ENCODE peak calls at places on chromosomes 16 and 17, in five cellular contexts. A, B, X, D and V are unnamed samples.

GRCh38 chr17:32909787-32910369 is 18.1 kb upstream of the TMEM98 start:
- DNase-seq in A (peak), B (peak), X (peak), D (peak), V (peak)

GRCh38 chr17:17071531-17072360 is 29.5 kb downstream of the MPRIP start:
- DNase-seq in A (peak), B (no peak), X (no peak), D (no peak), V (peak)

GRCh38 chr16:69150146-69150865 is 17.9 kb downstream of the UTP4 start:
- DNase-seq in A (peak), B (peak), X (peak), D (peak), V (peak)

GRCh38 chr17:3531266-3532101 is 26.1 kb downstream of the TRPV3 start:
- DNase-seq in A (no peak), B (no peak), X (no peak), D (no peak), V (no peak)

GRCh38 chr16:73151225-73151624 is 103.3 kb upstream of the ZFHX3 start:
- DNase-seq in A (no peak), B (no peak), X (no peak), D (peak), V (no peak)

GRCh38 chr16:55001931-55002330 is 71.3 kb downstream of the IRX5 start:
- DNase-seq in A (no peak), B (peak), X (no peak), D (no peak), V (peak)

GRCh38 chr16:7689234-7689633 is 356.6 kb downstream of the RBFOX1 start:
- DNase-seq in A (no peak), B (no peak), X (no peak), D (peak), V (no peak)

GRCh38 chr16:30041841-30042240 is 10.8 kb upstream of the TLCD3B start:
- DNase-seq in A (no peak), B (peak), X (no peak), D (no peak), V (peak)

GRCh38 chr17:44308865-44309264 is 464 bp downstream of the RUNDC3A start:
- DNase-seq in A (peak), B (no peak), X (no peak), D (no peak), V (no peak)

GRCh38 chr16:68509381-68509780 is 29.7 kb upstream of the ZFP90 start:
- DNase-seq in A (no peak), B (no peak), X (no peak), D (no peak), V (no peak)

GRCh38 chr17:13601776-13602551 is at the start of gene HS3ST3A1:
- DNase-seq in A (peak), B (peak), X (no peak), D (peak), V (no peak)

GRCh38 chr16:57834936-57835335 is 32.6 kb upstream of the KIFC3 start:
- DNase-seq in A (no peak), B (no peak), X (no peak), D (no peak), V (peak)

GRCh38 chr17:6681671-6682070 is 30.1 kb downstream of the C17orf100 start:
- DNase-seq in A (no peak), B (no peak), X (no peak), D (no peak), V (peak)

GRCh38 chr16:50067290-50067853 is 1.6 kb downstream of the HEATR3 start:
- DNase-seq in A (peak), B (peak), X (peak), D (peak), V (peak)

GRCh38 chr16:14013571-14014283 is 57.4 kb upstream of the MRTFB start:
- DNase-seq in A (no peak), B (peak), X (no peak), D (peak), V (peak)

GRCh38 chr16:14015461-14015860 is 55.7 kb upstream of the MRTFB start:
- DNase-seq in A (no peak), B (no peak), X (no peak), D (no peak), V (no peak)

GRCh38 chr16:14015017-14015416 is 56.1 kb upstream of the MRTFB start:
- DNase-seq in A (no peak), B (peak), X (no peak), D (peak), V (no peak)

GRCh38 chr16:14014284-14014625 is 56.9 kb upstream of the MRTFB start:
- DNase-seq in A (no peak), B (no peak), X (no peak), D (no peak), V (peak)

GRCh38 chr16:14015948-14016347 is 55.2 kb upstream of the MRTFB start:
- DNase-seq in A (no peak), B (peak), X (no peak), D (no peak), V (peak)
- TF ChIP-seq CTCF in A (no peak), B (no peak), X (no peak), D (no peak), V (no peak)

DNA sequence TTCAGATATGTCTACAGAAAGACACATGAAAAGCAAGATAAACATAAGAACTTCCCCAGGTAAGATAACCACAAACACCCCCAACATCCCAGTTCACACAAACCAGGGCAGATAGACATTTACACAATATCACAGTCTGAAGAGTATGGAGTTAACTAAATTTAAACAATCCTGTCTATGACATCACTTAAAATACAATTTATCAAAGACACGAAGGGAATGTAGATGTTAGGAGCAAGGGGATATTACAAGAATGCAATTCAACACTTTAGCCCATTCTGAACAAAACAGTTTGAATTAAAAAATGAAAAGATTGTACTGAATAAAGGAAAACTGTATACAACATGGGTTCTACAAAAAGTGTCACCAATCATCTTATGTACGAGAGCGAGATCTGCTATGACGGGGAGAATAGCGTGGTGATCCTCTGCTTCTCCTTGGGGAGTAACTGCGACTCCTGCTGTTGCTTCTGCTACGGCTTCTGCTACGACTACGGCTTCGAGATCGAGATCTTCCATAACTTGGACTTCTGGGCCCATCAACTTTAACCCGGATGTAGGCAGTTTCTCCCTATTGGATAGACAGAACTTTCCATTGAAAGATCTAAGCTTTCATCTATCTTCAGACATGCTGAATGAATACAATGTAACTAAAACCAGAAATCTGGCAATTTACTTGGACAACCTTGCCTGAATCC is 1.9 kb downstream of the SRSF1 start:
- DNase-seq in A (no peak), B (no peak), X (no peak), D (no peak), V (peak)
- TF ChIP-seq CTCF in A (no peak), B (no peak), X (no peak), D (no peak), V (peak)

GRCh38 chr16:78460428-78460827 is 361.0 kb downstream of the WWOX start:
- DNase-seq in A (no peak), B (no peak), X (no peak), D (no peak), V (peak)

GRCh38 chr16:78461496-78461938 is 362.1 kb downstream of the WWOX start:
- DNase-seq in A (no peak), B (no peak), X (no peak), D (no peak), V (peak)

GRCh38 chr16:78455861-78456260 is 356.4 kb downstream of the WWOX start:
- DNase-seq in A (no peak), B (no peak), X (no peak), D (no peak), V (no peak)

GRCh38 chr16:78461087-78461486 is 361.6 kb downstream of the WWOX start:
- DNase-seq in A (no peak), B (no peak), X (no peak), D (no peak), V (no peak)

DNA sequence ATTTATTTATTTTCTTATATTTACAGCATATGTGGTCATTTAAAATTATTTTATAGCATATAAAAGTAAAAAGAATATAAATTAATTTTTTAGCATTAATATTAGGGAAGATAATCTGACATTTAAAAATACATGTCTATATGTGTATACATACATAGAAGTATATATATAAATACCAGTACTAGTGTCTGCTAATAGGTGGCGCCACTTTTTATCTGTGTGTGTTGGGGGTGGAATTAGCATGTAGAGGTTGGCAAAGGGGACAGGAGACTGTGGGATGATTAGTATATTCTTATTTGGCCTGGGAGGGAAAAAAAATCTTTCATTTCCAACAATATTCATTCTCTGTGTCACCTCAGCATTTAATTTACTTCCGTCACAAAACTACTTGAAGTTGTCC is 359.1 kb downstream of the WWOX start:
- DNase-seq in A (no peak), B (no peak), X (no peak), D (no peak), V (no peak)
- TF ChIP-seq CTCF in A (no peak), B (no peak), X (no peak), D (peak), V (no peak)

GRCh38 chr16:89700100-89700648 is 1.3 kb downstream of the SPATA2L start:
- DNase-seq in A (peak), B (peak), X (peak), D (peak), V (peak)

GRCh38 chr16:89700649-89701424 is 668 bp downstream of the SPATA2L start:
- DNase-seq in A (peak), B (no peak), X (peak), D (peak), V (peak)

GRCh38 chr16:89705006-89705405 is 3.5 kb upstream of the SPATA2L start:
- DNase-seq in A (no peak), B (no peak), X (no peak), D (no peak), V (no peak)

GRCh38 chr16:89704281-89704680 is 2.8 kb upstream of the SPATA2L start:
- DNase-seq in A (no peak), B (no peak), X (no peak), D (peak), V (no peak)

GRCh38 chr16:89701425-89702406 is at the start of gene SPATA2L:
- DNase-seq in A (peak), B (peak), X (peak), D (peak), V (peak)
- TF ChIP-seq CTCF in A (no peak), B (no peak), X (peak), D (peak), V (no peak)

GRCh38 chr16:31331807-31332301 is 23.1 kb upstream of the ITGAX start:
- DNase-seq in A (no peak), B (no peak), X (peak), D (no peak), V (no peak)

GRCh38 chr16:31334934-31335333 is 20.0 kb upstream of the ITGAX start:
- DNase-seq in A (no peak), B (no peak), X (no peak), D (no peak), V (no peak)

GRCh38 chr16:31332544-31332943 is 22.4 kb upstream of the ITGAX start:
- DNase-seq in A (no peak), B (no peak), X (no peak), D (no peak), V (no peak)

GRCh38 chr16:31335431-31335830 is 19.5 kb upstream of the ITGAX start:
- DNase-seq in A (no peak), B (no peak), X (no peak), D (no peak), V (no peak)

GRCh38 chr16:31333686-31334649 is 21.0 kb upstream of the ITGAX start:
- DNase-seq in A (no peak), B (peak), X (peak), D (peak), V (peak)
- TF ChIP-seq CTCF in A (no peak), B (peak), X (peak), D (peak), V (peak)

GRCh38 chr17:75830168-75831031 is 13.8 kb downstream of the UNC13D start:
- DNase-seq in A (peak), B (no peak), X (peak), D (peak), V (no peak)
- TF ChIP-seq CTCF in A (peak), B (peak), X (peak), D (peak), V (peak)

DNA sequence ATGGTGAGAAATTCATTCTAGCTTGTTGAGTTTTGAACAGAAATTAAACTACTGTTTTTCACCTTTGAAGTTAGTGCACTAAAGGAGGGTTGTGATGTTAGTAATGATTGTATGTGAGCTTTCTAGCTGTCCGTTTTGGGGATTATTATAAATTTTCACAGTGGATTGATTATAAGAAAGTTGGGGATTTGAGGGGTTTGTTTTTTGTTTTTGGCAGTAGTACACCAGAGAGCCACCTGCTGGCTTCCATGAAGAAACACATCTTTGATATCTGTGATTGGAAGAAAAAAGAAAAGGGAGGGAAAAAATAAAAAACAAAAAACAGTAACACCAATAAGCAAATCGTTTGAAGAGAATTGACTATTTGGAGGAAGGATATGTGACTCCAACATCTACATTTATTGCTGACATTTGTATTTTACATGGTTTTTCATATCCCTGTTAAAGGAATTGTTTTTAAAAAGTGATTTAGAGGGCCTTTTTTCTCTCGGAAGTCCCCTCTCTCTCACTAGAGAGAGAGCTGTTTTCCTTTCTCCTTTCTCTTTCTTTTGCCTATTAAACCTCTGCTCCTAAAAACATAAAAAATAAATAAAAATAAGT is 1469.5 kb upstream of the GOT2 start:
- DNase-seq in A (no peak), B (peak), X (no peak), D (no peak), V (peak)
- TF ChIP-seq CTCF in A (peak), B (peak), X (no peak), D (peak), V (peak)

GRCh38 chr17:28318759-28319660 is at the start of gene TMEM97:
- DNase-seq in A (peak), B (peak), X (peak), D (peak), V (peak)
- TF ChIP-seq CTCF in A (no peak), B (peak), X (no peak), D (peak), V (peak)

GRCh38 chr17:8887834-8888703 is 20.6 kb upstream of the PIK3R6 start:
- DNase-seq in A (peak), B (peak), X (no peak), D (peak), V (no peak)
- TF ChIP-seq CTCF in A (no peak), B (peak), X (no peak), D (peak), V (no peak)